ENCODE peak calls at places on chromosomes 7 and 10, in seven cellular contexts. M, V, Z, T, P, J and Y are unnamed samples. For H3K4me1, the result is how much of the 10 kb centered on the place peaks cover.

GRCh38 chr7:36264123-36264916 is 111.3 kb downstream of the EEPD1 start:
- DNase-seq in M (no peak), V (no peak), Z (no peak), T (peak), P (peak), J (no peak), Y (no peak)

GRCh38 chr7:918118-918425 is 36.4 kb downstream of the ADAP1 start:
- DNase-seq in M (no peak), V (no peak), Z (no peak), T (no peak), P (peak), J (no peak), Y (no peak)

GRCh38 chr10:119343001-119343601 is 135.7 kb downstream of the GRK5 start:
- DNase-seq in M (no peak), V (no peak), Z (no peak), T (no peak), P (no peak), J (no peak), Y (no peak)

GRCh38 chr7:125926621-125927020 is 997.0 kb upstream of the POT1 start:
- DNase-seq in M (peak), V (no peak), Z (no peak), T (no peak), P (no peak), J (no peak), Y (no peak)

GRCh38 chr7:27185013-27185707 is at the start of gene HOXA11:
- DNase-seq in M (peak), V (peak), Z (peak), T (no peak), P (peak), J (no peak), Y (no peak)

GRCh38 chr10:5890519-5890878 is 456 bp downstream of the FBH1 start:
- DNase-seq in M (peak), V (peak), Z (peak), T (peak), P (no peak), J (no peak), Y (no peak)

GRCh38 chr10:119608316-119609155 is 11.8 kb upstream of the TIAL1 start:
- DNase-seq in M (peak), V (peak), Z (peak), T (peak), P (peak), J (peak), Y (peak)

GRCh38 chr7:149865437-149865836 is 8.3 kb upstream of the ATP6V0E2 start:
- DNase-seq in M (no peak), V (peak), Z (no peak), T (peak), P (no peak), J (no peak), Y (no peak)

GRCh38 chr10:88198023-88198422 is 334.6 kb downstream of the PTEN start:
- DNase-seq in M (no peak), V (no peak), Z (no peak), T (no peak), P (no peak), J (no peak), Y (no peak)

GRCh38 chr10:1824928-1825327 is 87.6 kb upstream of the ADARB2 start:
- DNase-seq in M (no peak), V (no peak), Z (no peak), T (no peak), P (no peak), J (no peak), Y (no peak)

GRCh38 chr10:13099144-13099665 is 758 bp upstream of the OPTN start:
- DNase-seq in M (peak), V (peak), Z (peak), T (peak), P (no peak), J (peak), Y (no peak)

GRCh38 chr10:126210051-126210651 is 178.1 kb downstream of the ADAM12 start:
- DNase-seq in M (no peak), V (no peak), Z (no peak), T (no peak), P (no peak), J (no peak), Y (no peak)
- H3K4me1 ChIP-seq in M (under half), V (under half), Z (under half), T (under half), P (under half), J (under half), Y (under half)

DNA sequence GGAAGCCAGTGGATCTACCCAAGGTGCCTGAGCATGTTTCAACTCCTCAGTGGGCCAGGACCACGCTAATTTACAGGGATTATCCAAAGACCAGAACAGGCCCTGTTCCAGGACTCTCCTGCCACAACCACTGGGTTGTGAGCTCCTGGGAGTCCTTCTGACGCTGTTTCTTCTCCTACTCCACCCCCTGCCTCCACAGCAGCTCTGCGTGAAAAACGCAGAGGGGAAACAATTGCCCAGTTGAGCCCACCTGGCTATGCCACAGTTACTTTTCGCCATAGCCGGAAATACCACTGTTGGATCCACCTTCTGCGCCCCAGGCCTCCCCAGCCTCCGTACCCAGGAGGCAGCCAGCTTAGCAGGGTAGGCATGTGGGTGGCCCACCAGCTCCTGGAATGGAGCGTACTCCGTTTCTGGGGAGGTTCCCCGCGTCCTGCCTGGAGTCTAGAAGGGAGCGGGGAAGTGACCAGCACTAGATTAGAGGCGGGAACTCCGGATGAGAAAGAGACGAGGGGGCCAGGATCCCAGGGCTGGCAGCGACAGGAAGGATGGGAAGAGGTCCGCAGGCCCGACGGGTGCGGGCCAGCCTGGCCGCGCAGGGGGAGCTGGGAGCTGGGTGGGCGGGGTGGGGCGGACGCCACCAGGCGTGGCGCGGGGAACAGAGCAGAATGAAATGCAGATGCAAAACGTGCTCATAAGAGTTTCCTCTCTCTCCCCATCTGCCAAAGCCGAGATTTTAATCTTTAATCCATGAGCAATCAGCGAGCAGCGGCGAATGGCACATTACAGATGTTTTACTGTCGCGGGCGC is 32.1 kb upstream of the PAX2 start:
- DNase-seq in M (no peak), V (peak), Z (no peak), T (peak), P (no peak), J (no peak), Y (no peak)
- H3K4me3 ChIP-seq in M (no peak), V (no peak), Z (no peak), T (peak), P (peak), J (no peak), Y (no peak)

DNA sequence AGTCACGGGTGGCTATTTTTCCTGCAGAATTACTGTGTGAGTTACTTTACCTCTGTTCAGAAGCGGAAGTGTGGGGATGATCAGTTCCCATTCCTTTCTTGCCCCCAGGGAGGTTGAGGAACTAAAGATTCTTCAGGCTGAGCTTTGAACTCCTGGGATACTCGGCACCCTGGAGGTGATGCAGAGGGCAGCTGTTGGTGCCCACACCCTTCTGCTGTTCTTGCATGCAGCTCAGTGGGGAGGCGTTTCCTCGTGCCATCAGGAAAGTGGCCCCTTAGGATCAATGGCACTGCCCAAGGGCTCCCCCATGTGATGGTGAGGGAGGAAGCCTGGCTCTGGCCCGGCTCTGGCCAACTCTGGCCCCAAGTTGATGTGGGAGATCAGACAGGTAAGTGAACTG is 44.7 kb upstream of the MXI1 start:
- DNase-seq in M (no peak), V (peak), Z (no peak), T (no peak), P (no peak), J (no peak), Y (no peak)
- TF ChIP-seq CTCF in M (no peak), V (peak), Z (no peak), T (no peak), P (no peak), J (peak), Y (no peak)

DNA sequence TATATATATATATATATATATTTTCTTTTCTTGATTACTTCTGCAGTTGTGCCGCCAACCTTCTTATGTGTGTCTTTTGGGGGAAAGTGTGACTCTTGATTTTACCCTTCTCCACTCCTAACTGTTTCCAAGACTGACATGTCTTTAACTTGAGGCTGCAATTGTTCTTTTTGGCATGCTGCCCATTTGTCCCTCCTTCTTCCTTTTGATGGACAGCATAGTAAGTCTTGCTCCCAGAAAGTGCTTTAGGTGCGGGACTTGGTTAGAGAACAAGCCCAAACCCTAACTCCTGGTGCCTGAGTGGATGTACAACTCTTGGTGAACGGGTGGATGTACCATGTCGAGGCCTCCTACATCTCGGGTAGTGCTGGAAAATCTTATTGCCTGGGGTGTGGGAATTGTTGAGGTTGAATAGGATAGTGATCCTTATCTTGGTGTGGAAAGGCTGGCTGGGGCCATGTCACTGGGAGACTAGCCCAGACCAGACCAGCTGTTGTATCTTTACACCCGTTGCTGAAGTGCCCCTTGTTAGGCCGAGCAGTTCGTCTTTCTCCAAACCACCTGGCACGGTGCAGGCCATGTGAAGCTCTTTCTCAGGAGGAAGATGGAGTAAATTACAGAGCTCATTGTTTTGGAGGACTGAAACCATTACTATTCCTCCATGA is 16.3 kb downstream of the TCF7L2 start:
- DNase-seq in M (no peak), V (no peak), Z (no peak), T (no peak), P (no peak), J (no peak), Y (no peak)
- H3K4me1 ChIP-seq in M (under half), V (under half), Z (under half), T (under half), P (half or more), J (under half), Y (under half)

GRCh38 chr10:94578790-94579189 is 33.2 kb downstream of the HELLS start:
- DNase-seq in M (no peak), V (peak), Z (no peak), T (no peak), P (no peak), J (no peak), Y (no peak)
- H3K4me3 ChIP-seq in M (no peak), V (no peak), Z (no peak), T (no peak), P (no peak), J (no peak), Y (no peak)

GRCh38 chr10:64733980-64734379 is 1212.8 kb downstream of the REEP3 start:
- DNase-seq in M (peak), V (peak), Z (peak), T (peak), P (no peak), J (peak), Y (no peak)
- TF ChIP-seq CTCF in M (peak), V (peak), Z (peak), T (peak), P (no peak), J (peak), Y (peak)

DNA sequence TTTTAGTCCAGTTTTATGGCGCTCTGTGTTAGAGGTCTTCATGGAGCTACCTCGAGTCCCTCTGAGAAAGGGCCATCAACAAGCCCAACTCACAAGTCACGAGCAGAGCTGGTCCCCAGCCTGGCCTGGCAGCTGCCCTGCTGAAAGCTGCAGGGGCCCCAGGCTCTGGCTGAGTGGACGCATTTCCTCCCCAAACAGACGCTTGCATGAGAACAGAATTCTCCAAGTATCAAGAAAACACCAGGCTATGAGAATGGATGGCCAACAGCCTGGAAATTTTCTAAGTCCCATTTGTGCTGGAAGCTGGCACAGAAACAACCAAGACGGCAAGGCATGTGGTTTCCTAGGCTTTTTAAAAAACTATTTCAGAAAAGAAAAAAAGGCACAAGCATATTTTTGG is 114.8 kb downstream of the FAM53B start:
- DNase-seq in M (no peak), V (no peak), Z (no peak), T (no peak), P (no peak), J (no peak), Y (no peak)
- H3K4me1 ChIP-seq in M (under half), V (under half), Z (under half), T (under half), P (under half), J (under half), Y (under half)

GRCh38 chr10:112756118-112756512 is 193.9 kb upstream of the TCF7L2 start:
- DNase-seq in M (no peak), V (no peak), Z (no peak), T (no peak), P (no peak), J (no peak), Y (no peak)

GRCh38 chr10:112752268-112752667 is 197.8 kb upstream of the TCF7L2 start:
- DNase-seq in M (no peak), V (no peak), Z (no peak), T (peak), P (no peak), J (no peak), Y (no peak)

GRCh38 chr10:112758961-112759360 is 191.1 kb upstream of the TCF7L2 start:
- DNase-seq in M (no peak), V (no peak), Z (no peak), T (no peak), P (no peak), J (no peak), Y (no peak)

GRCh38 chr10:112754001-112754411 is 196.0 kb upstream of the TCF7L2 start:
- DNase-seq in M (no peak), V (no peak), Z (no peak), T (peak), P (no peak), J (no peak), Y (no peak)

GRCh38 chr10:112755446-112756117 is 194.5 kb upstream of the TCF7L2 start:
- DNase-seq in M (no peak), V (no peak), Z (no peak), T (peak), P (no peak), J (no peak), Y (no peak)
- H3K4me3 ChIP-seq in M (no peak), V (no peak), Z (no peak), T (no peak), P (no peak), J (no peak), Y (no peak)

GRCh38 chr7:142228681-142229080 is 29.2 kb downstream of the PRSS58 start:
- DNase-seq in M (no peak), V (no peak), Z (no peak), T (no peak), P (no peak), J (no peak), Y (no peak)

DNA sequence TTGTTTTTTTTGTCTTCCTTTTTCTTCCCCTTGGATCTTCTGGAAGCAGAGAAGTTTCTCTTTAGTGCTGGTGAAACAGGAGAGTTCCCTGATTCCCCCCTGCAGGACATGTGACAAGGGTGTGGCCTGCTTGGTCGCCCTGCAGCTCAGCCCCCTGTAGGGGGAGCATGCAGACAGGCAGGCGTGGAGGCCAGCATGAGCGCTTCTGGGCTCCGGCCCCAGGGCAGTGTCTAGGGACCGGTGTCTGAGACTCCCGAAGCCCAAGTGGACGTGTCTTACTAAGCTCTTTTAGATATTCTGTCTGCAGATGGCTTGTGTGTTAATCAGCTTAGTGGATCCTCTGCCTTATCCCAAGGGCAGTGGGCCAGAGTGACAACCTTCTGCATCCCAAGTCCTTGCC is 26.1 kb downstream of the PRSS58 start:
- DNase-seq in M (peak), V (peak), Z (no peak), T (no peak), P (no peak), J (peak), Y (no peak)
- TF ChIP-seq CTCF in M (no peak), V (peak), Z (no peak), T (no peak), P (no peak), J (peak), Y (no peak)

GRCh38 chr10:75109459-75109778 is 2.0 kb upstream of the SAMD8 start:
- DNase-seq in M (no peak), V (no peak), Z (no peak), T (no peak), P (no peak), J (no peak), Y (no peak)
- H3K4me1 ChIP-seq in M (under half), V (under half), Z (under half), T (under half), P (under half), J (under half), Y (under half)